ENCODE peak calls at places on chromosomes 5 and 9, in six cellular contexts. Z, D, F, G, V and Q are unnamed samples. For H3K4me1, the result is how much of the 10 kb centered on the place peaks cover.

GRCh38 chr5:33008751-33009418 is 297.8 kb downstream of the NPR3 start:
- DNase-seq in V (no peak), G (no peak), Z (no peak), D (no peak), F (peak), Q (no peak)

GRCh38 chr9:124673063-124673462 is 98.0 kb downstream of the NR6A1 start:
- DNase-seq in V (no peak), F (no peak), G (no peak), D (no peak), Z (no peak), Q (no peak)

GRCh38 chr5:90899014-90899604 is 340.5 kb downstream of the ADGRV1 start:
- DNase-seq in F (no peak), V (no peak), G (no peak), Z (no peak), D (no peak), Q (no peak)

GRCh38 chr5:88877826-88878225 is 5.2 kb downstream of the MEF2C start:
- DNase-seq in D (no peak), Z (no peak), F (no peak), V (no peak), G (no peak), Q (no peak)

GRCh38 chr5:181173420-181174342 is 26.3 kb downstream of the OR2V2 start:
- DNase-seq in Z (peak), D (no peak), V (peak), F (no peak), G (no peak), Q (no peak)

GRCh38 chr9:109652971-109653370 is 127.0 kb upstream of the PALM2AKAP2 start:
- DNase-seq in G (no peak), Z (no peak), D (no peak), F (no peak), V (peak), Q (no peak)

GRCh38 chr5:172493906-172494305 is 39.6 kb upstream of the SH3PXD2B start:
- DNase-seq in D (peak), Z (no peak), V (no peak), G (no peak), F (no peak), Q (no peak)

GRCh38 chr9:5851445-5851844 is 18.5 kb upstream of the ERMP1 start:
- DNase-seq in V (no peak), G (no peak), F (peak), Z (peak), D (no peak), Q (no peak)

GRCh38 chr5:159022178-159022556 is 77.5 kb downstream of the EBF1 start:
- DNase-seq in F (no peak), D (peak), Z (no peak), V (no peak), G (peak), Q (no peak)

GRCh38 chr9:32590476-32590875 is 17.5 kb upstream of the NDUFB6 start:
- DNase-seq in D (no peak), G (no peak), V (no peak), F (no peak), Z (no peak), Q (no peak)

GRCh38 chr9:118367383-118367782 is 663.2 kb downstream of the TLR4 start:
- DNase-seq in D (no peak), F (no peak), G (no peak), V (no peak), Z (peak), Q (no peak)

GRCh38 chr5:172293054-172293744 is 9.6 kb upstream of the UBTD2 start:
- DNase-seq in Z (no peak), F (peak), G (peak), D (peak), V (peak), Q (peak)

GRCh38 chr5:143557992-143558506 is 154.6 kb upstream of the NR3C1 start:
- DNase-seq in D (no peak), Z (no peak), V (no peak), F (no peak), G (no peak), Q (no peak)

GRCh38 chr9:76266649-76267627 is 127.3 kb downstream of the RFK start:
- DNase-seq in D (no peak), V (no peak), Z (no peak), G (no peak), F (peak), Q (no peak)

GRCh38 chr9:81680006-81680405 is 9.3 kb downstream of the TLE1 start:
- DNase-seq in V (no peak), Z (no peak), G (no peak), D (no peak), F (no peak), Q (no peak)

GRCh38 chr5:9343146-9343850 is 202.6 kb downstream of the SEMA5A start:
- DNase-seq in F (no peak), Z (no peak), V (no peak), D (no peak), G (no peak), Q (no peak)

GRCh38 chr9:116713266-116713665 is 26.2 kb downstream of the TRIM32 start:
- DNase-seq in G (no peak), Z (no peak), V (no peak), F (no peak), D (no peak), Q (no peak)

GRCh38 chr5:7850533-7851239 is at the start of gene CFAP90:
- DNase-seq in Z (no peak), G (peak), F (peak), D (no peak), V (no peak), Q (no peak)

GRCh38 chr5:134541736-134542376 is 16.4 kb downstream of the JADE2 start:
- DNase-seq in G (peak), Z (no peak), F (peak), D (no peak), V (no peak), Q (no peak)

GRCh38 chr9:38415846-38416245 is 8.4 kb downstream of the IGFBPL1 start:
- DNase-seq in D (peak), G (no peak), Z (no peak), F (no peak), V (no peak), Q (no peak)

GRCh38 chr9:100667448-100667847 is 89.6 kb downstream of the CAVIN4 start:
- DNase-seq in F (no peak), Z (no peak), D (no peak), G (no peak), V (no peak), Q (no peak)

GRCh38 chr5:119537704-119538103 is 85.4 kb downstream of the HSD17B4 start:
- DNase-seq in G (no peak), V (no peak), Z (peak), D (no peak), F (no peak), Q (no peak)

GRCh38 chr5:151947924-151948323 is 23.3 kb upstream of the GLRA1 start:
- DNase-seq in V (no peak), F (no peak), G (no peak), D (no peak), Z (no peak), Q (no peak)

GRCh38 chr5:121019112-121019511 is 555.0 kb downstream of the PRR16 start:
- DNase-seq in F (no peak), D (no peak), V (no peak), G (no peak), Z (no peak), Q (no peak)

DNA sequence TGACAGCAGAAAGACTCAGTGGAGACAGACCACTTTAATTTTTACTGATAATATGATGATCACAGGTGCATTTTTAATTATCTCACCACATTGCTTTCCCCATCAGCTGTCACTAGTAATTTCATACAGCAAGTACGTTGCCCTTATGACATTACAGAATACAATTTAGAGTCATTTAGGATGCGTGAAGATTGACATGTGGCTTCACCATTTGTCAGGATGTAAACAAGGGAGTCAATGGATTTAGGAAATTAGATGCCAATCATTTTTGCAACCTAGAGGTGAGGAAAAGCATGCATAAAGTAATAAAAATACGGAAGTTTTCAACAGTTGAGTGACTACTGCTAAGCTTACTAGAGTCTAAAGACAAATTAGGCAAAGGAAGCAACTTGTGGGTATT is 1129.6 kb downstream of the PTPRD start:
- DNase-seq in F (no peak), G (no peak), D (no peak), Z (no peak), V (no peak), Q (no peak)
- TF ChIP-seq EP300 in F (no peak), G (no peak), D (no peak), Z (no peak), V (no peak), Q (no peak)

DNA sequence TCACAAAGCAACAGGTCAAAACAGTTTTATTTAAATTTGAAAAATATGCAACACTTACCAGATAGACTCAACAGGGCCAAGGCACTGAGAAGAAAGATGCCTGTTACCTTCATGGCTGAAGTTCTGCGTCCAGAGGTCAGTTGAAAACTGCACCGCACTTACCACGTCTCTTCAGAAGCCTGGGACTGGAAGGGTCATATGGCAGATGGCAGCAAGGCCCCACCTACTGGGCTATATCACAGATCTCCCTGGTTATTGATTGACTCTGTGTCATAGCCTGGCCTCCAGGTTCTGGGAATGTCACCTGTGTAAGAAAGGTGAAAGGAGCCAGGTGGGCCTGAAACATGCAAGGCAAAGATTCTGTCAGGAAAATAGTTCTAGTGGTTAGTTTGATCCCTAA is at the start of gene SPINK1:
- DNase-seq in G (no peak), Z (no peak), F (peak), D (no peak), V (no peak), Q (no peak)
- H3K4me3 ChIP-seq in G (no peak), Z (no peak), F (no peak), D (no peak), V (no peak), Q (no peak)

DNA sequence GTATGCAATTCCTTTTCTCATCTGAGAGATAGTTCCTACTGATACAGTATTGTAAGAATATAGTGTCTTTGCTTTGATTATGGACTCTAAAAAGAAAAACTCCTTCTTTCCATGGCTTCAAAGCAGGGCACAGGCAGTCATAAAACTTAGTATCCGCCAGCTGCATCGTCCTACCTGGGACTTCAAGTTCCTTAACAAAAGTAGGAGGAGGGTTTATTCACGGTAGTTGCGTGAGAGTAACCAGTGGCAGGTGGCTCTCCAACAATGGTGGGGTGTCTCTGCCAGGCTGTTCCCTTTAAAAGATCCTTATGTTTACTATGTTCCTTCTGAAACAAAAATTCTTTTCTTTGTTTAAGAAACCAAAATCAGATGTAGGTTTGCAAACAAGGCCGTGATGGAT is 173.5 kb upstream of the DMAC1 start:
- DNase-seq in Z (no peak), F (peak), G (no peak), D (no peak), V (no peak), Q (no peak)
- H3K4me1 ChIP-seq in Z (under half), F (under half), G (under half), D (under half), V (under half), Q (under half)

DNA sequence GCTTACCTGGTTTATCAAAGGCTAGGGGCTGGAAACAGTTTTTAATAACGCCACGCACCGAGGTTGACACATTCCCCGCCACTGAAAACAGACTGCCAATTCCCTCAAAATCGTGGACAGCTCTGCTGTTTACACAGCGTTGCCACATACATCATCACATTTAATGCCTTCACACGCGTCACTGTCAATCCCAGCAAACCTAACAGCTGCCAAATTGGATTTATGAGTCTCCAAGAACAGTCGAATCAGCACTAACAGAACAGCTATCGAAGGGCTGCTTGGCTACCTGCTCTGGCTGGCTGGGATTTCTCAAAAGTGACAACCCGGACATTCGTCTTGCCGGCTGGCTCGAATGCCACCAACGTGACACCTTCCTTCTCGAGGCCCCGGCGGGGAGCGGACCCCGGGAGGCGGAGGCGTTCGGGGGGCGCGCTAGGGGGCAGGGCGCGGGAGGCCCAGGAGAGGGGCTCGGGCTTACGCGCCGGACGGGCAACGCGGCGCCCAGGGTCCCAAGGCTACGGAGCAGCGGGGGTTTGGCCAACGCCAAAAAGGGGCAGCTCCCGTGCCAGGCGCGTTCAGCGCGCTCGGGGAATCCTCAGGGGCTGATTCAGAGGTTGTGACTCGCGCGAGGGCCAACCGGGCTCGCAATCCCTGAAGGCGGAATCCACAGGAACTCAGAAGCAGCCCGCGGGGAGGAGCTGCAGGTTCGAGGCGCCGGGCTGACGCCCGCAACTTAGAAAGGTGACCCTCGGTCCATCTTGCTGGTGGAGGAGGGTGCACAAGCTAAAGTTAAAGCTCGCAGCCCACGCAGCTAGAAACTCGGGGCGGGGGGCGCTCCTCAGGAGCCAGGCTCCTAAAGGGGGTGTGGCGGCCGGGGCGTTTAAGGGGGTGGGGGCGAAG is 1.2 kb downstream of the CDC14B start:
- DNase-seq in D (peak), Z (no peak), G (peak), F (peak), V (peak), Q (no peak)
- TF ChIP-seq EP300 in D (no peak), Z (no peak), G (no peak), F (no peak), V (no peak), Q (peak)

GRCh38 chr5:124650960-124651662 is 95.3 kb downstream of the ZNF608 start:
- DNase-seq in Z (no peak), D (no peak), V (no peak), G (no peak), F (no peak), Q (no peak)

GRCh38 chr5:124649548-124650501 is 96.6 kb downstream of the ZNF608 start:
- DNase-seq in F (peak), V (no peak), D (no peak), Z (peak), G (peak), Q (peak)

GRCh38 chr5:124652892-124653441 is 93.5 kb downstream of the ZNF608 start:
- DNase-seq in G (no peak), F (no peak), Z (no peak), D (no peak), V (no peak), Q (no peak)

GRCh38 chr5:124652514-124652819 is 94.0 kb downstream of the ZNF608 start:
- DNase-seq in G (no peak), Z (no peak), V (no peak), F (no peak), D (no peak), Q (no peak)

GRCh38 chr5:124651663-124652513 is 94.6 kb downstream of the ZNF608 start:
- DNase-seq in V (peak), F (peak), Z (no peak), D (peak), G (peak), Q (peak)
- H3K4me3 ChIP-seq in V (peak), F (peak), Z (peak), D (peak), G (peak), Q (peak)

DNA sequence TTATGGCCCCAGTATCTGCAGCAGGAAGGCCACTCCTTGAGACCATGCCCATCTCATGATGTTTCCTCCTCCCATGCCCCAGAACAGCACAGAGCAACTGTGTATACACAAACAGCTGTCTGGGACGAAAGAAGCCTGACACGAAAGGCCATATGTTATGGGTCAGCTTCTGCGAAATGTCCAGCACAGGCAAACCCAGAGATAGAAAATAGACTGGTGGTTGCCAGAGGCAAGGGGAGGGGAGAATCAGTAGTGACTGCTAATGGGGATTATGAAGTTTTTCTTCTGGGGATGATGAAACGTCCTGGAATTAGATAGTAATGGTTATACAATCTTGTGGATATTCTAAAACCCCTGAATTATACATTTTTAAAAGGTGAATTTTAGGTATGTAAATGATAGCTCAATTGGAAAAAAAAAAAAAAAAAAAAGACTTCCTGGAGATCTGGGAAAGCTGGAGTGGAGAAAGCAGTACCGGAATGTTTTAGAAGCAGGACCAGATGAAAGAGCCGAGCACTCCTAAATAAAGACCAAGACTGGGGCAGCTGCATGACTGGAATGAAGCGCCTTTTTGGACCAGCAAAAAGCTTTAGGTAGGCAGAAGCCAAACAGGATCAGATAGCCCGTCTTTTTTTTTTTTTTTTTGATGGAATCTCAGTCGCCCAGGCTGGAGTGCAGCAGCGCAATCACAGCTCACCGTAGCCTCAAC is 29.2 kb downstream of the PCDHGC5 start:
- DNase-seq in F (no peak), Z (no peak), D (no peak), V (no peak), G (no peak), Q (no peak)
- H3K4me1 ChIP-seq in F (under half), Z (under half), D (under half), V (under half), G (under half), Q (half or more)

GRCh38 chr5:78527925-78528324 is 120.6 kb downstream of the LHFPL2 start:
- DNase-seq in F (no peak), G (no peak), V (no peak), Z (no peak), D (no peak), Q (no peak)

GRCh38 chr5:78530342-78531096 is 118.1 kb downstream of the LHFPL2 start:
- DNase-seq in V (peak), D (no peak), F (no peak), Z (no peak), G (no peak), Q (no peak)

GRCh38 chr5:78526049-78526525 is 122.5 kb downstream of the LHFPL2 start:
- DNase-seq in Z (peak), F (no peak), D (no peak), G (no peak), V (no peak), Q (no peak)

GRCh38 chr5:78523314-78524193 is 125.0 kb downstream of the LHFPL2 start:
- DNase-seq in V (no peak), D (no peak), F (no peak), G (no peak), Z (no peak), Q (no peak)

GRCh38 chr5:78527054-78527884 is 121.3 kb downstream of the LHFPL2 start:
- DNase-seq in D (peak), F (peak), G (peak), V (peak), Z (no peak), Q (peak)
- TF ChIP-seq EP300 in D (peak), F (no peak), G (no peak), V (no peak), Z (no peak), Q (peak)

GRCh38 chr9:91039835-91040140 is 238.2 kb downstream of the SYK start:
- DNase-seq in F (no peak), Z (no peak), D (no peak), V (no peak), G (no peak), Q (no peak)

GRCh38 chr9:91037511-91038482 is 236.2 kb downstream of the SYK start:
- DNase-seq in F (peak), G (peak), V (peak), Z (no peak), D (peak), Q (no peak)

GRCh38 chr9:91039125-91039834 is 237.7 kb downstream of the SYK start:
- DNase-seq in V (no peak), G (no peak), F (no peak), Z (no peak), D (no peak), Q (no peak)

GRCh38 chr9:91036826-91037510 is 235.3 kb downstream of the SYK start:
- DNase-seq in F (peak), Z (no peak), D (peak), V (peak), G (peak), Q (peak)

DNA sequence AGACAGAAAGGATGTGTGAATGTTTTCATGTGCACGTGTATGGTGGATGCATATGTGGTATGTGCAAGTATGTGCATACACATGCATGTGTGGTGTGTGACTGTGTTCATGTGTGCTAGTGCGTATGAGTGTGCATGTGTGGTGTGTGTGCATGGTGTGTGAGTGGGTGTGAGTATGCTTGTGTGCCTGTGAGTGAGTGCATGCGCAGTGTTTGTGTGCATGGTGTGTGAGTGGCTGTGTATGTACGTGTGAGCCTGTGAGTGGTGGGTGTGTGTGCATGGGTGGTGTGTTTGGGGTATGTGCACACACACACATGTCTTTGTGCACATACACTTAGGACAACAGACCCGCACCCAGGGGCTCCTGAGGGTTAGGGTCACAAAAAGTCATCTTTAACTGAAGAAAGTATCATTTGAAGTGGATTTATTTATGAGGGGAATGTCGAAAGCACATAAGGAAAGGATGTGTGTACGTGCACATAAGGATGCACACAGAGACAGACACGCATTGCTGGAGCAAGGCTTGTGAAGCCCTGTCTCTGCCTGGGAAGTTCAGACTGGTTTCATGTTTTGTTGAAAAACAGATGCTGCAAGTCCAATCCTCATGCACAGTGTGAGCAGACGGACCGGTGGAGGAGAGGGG is 237.0 kb downstream of the SYK start:
- DNase-seq in V (no peak), F (no peak), G (no peak), D (no peak), Z (no peak), Q (no peak)
- H3K4me3 ChIP-seq in V (no peak), F (no peak), G (no peak), D (no peak), Z (no peak), Q (no peak)